ENCODE peak calls at places on chromosomes 2 and 18, in ten cellular contexts. Q is AG10803, M is IMR-90, Y is pancreas, J is K562, S is body of pancreas, D is MCF 10A, P is GM20000, G is spleen, W is upper lobe of left lung. X is an unnamed sample.

GRCh38 chr2:239313776-239314175 is 87.0 kb downstream of the HDAC4 start:
- DNase-seq in Q (no peak), M (no peak), Y (peak; percentile 10), J (no peak), S (no peak), D (no peak), P (no peak), G (peak; percentile 48), W (no peak), X (no peak)

GRCh38 chr2:76256689-76257088 is 546.0 kb upstream of the GCFC2 start:
- DNase-seq in Q (no peak), M (no peak), Y (no peak), J (no peak), S (no peak), D (peak; percentile 57), P (no peak), G (no peak), W (no peak), X (no peak)

GRCh38 chr18:61900504-61901281 is 7.9 kb upstream of the RNF152 start:
- DNase-seq in Q (no peak), M (no peak), Y (no peak), J (no peak), S (no peak), D (no peak), P (no peak), G (no peak), W (no peak), X (no peak)

GRCh38 chr2:217222511-217222910 is 362.6 kb upstream of the TNP1 start:
- DNase-seq in Q (no peak), M (peak; percentile 36), Y (no peak), J (no peak), S (no peak), D (no peak), P (peak; percentile 41), G (no peak), W (no peak), X (no peak)

GRCh38 chr2:224442092-224442999 is 40.4 kb upstream of the FAM124B start:
- DNase-seq in Q (peak; percentile 8), M (no peak), Y (no peak), J (no peak), S (peak; percentile 35), D (no peak), P (peak; percentile 59), G (peak; percentile 75), W (peak; percentile 86), X (peak; percentile 27)

GRCh38 chr2:59804662-59805258 is 748.7 kb downstream of the BCL11A start:
- DNase-seq in Q (no peak), M (no peak), Y (no peak), J (no peak), S (no peak), D (no peak), P (no peak), G (no peak), W (no peak), X (no peak)

GRCh38 chr18:75507636-75508035 is 80.1 kb upstream of the SMIM21 start:
- DNase-seq in Q (peak; percentile 23), M (peak; percentile 51), Y (no peak), J (no peak), S (no peak), D (peak; percentile 30), P (no peak), G (no peak), W (no peak), X (no peak)

GRCh38 chr2:84041494-84041893 is 417.6 kb downstream of the SUCLG1 start:
- DNase-seq in Q (no peak), M (no peak), Y (no peak), J (no peak), S (no peak), D (no peak), P (no peak), G (no peak), W (no peak), X (no peak)

GRCh38 chr2:148814143-148814852 is 60.7 kb upstream of the KIF5C start:
- DNase-seq in Q (peak; percentile 33), M (peak; percentile 64), Y (no peak), J (no peak), S (peak; percentile 31), D (peak; percentile 82), P (no peak), G (no peak), W (no peak), X (no peak)

DNA sequence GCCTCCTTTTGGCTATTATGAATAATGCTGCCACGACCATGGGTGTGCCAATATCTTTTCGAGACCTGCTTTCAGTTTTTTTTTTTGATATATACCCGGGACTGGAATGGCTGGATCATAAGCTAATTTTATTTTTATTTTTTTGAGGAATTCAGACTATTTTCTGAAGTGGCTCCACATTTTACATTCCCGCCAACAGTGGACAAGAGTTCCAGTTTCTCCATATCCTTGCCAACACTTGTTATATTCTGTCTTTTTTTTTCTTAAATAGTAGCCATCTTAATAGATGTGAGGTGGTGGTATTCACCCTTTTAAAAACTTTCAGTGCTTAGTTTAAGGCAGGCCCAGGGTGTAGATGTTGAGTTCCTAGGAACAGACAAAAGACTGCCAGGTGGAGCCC is 11.8 kb downstream of the LPIN1 start:
- DNase-seq in Q (no peak), M (no peak), Y (no peak), J (no peak), S (no peak), D (no peak), P (no peak), G (no peak), W (no peak), X (no peak)
- TF ChIP-seq CTCF in Q (no peak), M (no peak), Y (no peak), J (no peak), S (no peak), D (no peak), P (no peak), G (no peak), W (no peak), X (no peak)

DNA sequence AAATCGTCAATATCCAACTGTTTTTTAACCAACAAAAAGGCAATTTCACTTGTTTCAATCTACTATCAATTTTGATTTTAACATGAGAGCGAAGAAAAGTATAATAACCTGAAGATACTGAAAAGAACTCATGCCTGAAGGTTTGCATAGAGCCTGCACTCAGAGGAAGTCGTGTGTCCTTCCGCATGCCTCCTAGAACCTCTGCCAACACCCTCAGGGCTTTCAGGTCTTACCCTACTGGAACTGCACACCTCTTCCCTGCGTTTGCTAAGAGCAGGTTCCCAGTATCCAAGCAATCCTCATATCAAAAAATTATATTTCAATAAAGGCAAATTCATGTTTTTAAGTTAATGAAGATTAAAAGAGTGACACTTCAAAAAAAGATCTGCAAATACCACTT is 74.7 kb downstream of the PIAS2 start:
- DNase-seq in Q (no peak), M (no peak), Y (no peak), J (no peak), S (no peak), D (peak; percentile 13), P (no peak), G (no peak), W (no peak), X (no peak)
- TF ChIP-seq CTCF in Q (no peak), M (no peak), Y (no peak), J (no peak), S (no peak), D (no peak), P (no peak), G (no peak), W (no peak), X (no peak)

DNA sequence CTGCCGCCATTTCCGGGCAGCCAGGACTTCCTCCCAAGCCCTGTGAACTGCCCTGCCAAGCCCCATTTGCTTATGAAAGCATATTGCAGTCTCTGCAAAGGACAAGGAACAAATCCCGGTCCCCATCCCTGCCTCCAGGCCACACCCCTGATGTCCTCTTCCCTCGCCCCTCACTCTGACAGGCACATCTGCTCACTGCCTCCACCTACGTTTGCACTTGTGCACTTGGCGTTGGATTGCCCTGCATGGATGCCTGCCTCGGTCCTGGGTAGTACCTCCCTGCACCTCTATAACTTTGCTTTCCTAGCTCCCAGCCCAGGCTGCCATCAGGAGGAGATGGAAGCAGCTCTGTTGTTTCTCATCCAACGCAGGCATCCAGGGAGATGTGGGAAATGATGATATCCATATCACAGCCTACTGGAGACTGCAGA is 19.6 kb upstream of the RPL31 start:
- DNase-seq in Q (no peak), M (no peak), Y (no peak), J (no peak), S (no peak), D (no peak), P (no peak), G (no peak), W (no peak), X (no peak)
- TF ChIP-seq CTCF in Q (no peak), M (no peak), Y (no peak), J (no peak), S (no peak), D (no peak), P (no peak), G (no peak), W (no peak), X (no peak)

GRCh38 chr2:162888641-162889040 is 50.1 kb upstream of the KCNH7 start:
- DNase-seq in Q (no peak), M (no peak), Y (no peak), J (no peak), S (no peak), D (no peak), P (no peak), G (no peak), W (no peak), X (no peak)
- TF ChIP-seq CTCF in Q (no peak), M (no peak), Y (no peak), J (no peak), S (no peak), D (no peak), P (no peak), G (no peak), W (no peak), X (no peak)

DNA sequence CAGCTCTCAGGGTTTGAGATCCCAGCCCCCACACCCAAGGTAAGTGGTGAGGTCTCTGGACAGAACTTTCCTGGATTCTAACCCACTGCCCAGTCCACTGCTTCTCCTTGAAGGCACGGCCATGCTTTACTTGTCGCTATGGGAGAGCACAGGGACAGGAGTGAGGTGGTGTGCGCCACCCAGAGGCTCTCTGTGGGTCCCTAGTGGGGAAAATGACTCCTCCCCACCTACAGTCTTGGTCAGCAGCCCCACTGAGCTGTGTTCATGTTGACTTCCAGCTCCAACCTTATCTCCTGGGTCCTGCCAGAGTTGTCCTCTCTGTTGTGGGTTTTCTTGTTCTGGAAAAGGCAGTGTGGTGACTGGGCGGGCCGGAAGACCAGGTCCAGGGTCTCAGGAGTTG is 11.1 kb downstream of the TET3 start:
- DNase-seq in Q (no peak), M (no peak), Y (no peak), J (peak; percentile 84), S (no peak), D (no peak), P (no peak), G (no peak), W (no peak), X (no peak)
- TF ChIP-seq CTCF in Q (no peak), M (no peak), Y (no peak), J (peak; percentile 88), S (no peak), D (no peak), P (no peak), G (no peak), W (no peak), X (no peak)